ENCODE peak calls at places on chromosomes 1 and 21, in five cellular contexts. Z is A549, E is IMR-90, R is SK-N-SH, U is GM12878. X is an unnamed sample.

GRCh38 chr1:97192872-97193572 is 471.4 kb downstream of the PTBP2 start:
- DNase-seq in Z (peak), E (peak), R (no peak), U (no peak), X (no peak)

GRCh38 chr1:193685986-193686385 is 499.6 kb upstream of the B3GALT2 start:
- DNase-seq in Z (no peak), E (no peak), R (no peak), U (no peak), X (no peak)

GRCh38 chr1:22318279-22318983 is 133.2 kb upstream of the ZBTB40 start:
- DNase-seq in Z (no peak), E (no peak), R (peak), U (no peak), X (no peak)

GRCh38 chr1:50333595-50333974 is 89.7 kb downstream of the DMRTA2 start:
- DNase-seq in Z (peak), E (peak), R (peak), U (no peak), X (peak)

GRCh38 chr1:234978397-234979291 is 150.0 kb downstream of the TOMM20 start:
- DNase-seq in Z (peak), E (peak), R (peak), U (peak), X (peak)

GRCh38 chr1:93605812-93606512 is 75.7 kb downstream of the BCAR3 start:
- DNase-seq in Z (peak), E (peak), R (no peak), U (no peak), X (no peak)

GRCh38 chr1:178101266-178101630 is 7.3 kb downstream of the RASAL2 start:
- DNase-seq in Z (no peak), E (no peak), R (no peak), U (no peak), X (no peak)

GRCh38 chr1:45840704-45841103 is 37.3 kb downstream of the MAST2 start:
- DNase-seq in Z (no peak), E (no peak), R (no peak), U (no peak), X (peak)

GRCh38 chr1:75203415-75204277 is 69.5 kb downstream of the LHX8 start:
- DNase-seq in Z (peak), E (peak), R (peak), U (peak), X (peak)

GRCh38 chr1:201598396-201598795 is 59.5 kb downstream of the NAV1 start:
- DNase-seq in Z (no peak), E (no peak), R (no peak), U (no peak), X (no peak)

GRCh38 chr1:110207831-110208230 is 2.3 kb upstream of the KCNC4 start:
- DNase-seq in Z (peak), E (peak), R (peak), U (no peak), X (peak)

GRCh38 chr1:226736908-226737818 is 1.9 kb downstream of the ITPKB start:
- DNase-seq in Z (no peak), E (peak), R (peak), U (no peak), X (no peak)

GRCh38 chr21:26806734-26807372 is 38.4 kb downstream of the ADAMTS1 start:
- DNase-seq in Z (no peak), E (peak), R (no peak), U (no peak), X (no peak)

GRCh38 chr1:153677718-153678518 is 570 bp upstream of the NPR1 start:
- DNase-seq in Z (peak), E (peak), R (peak), U (no peak), X (peak)

GRCh38 chr1:153682730-153683129 is 4.2 kb downstream of the NPR1 start:
- DNase-seq in Z (no peak), E (no peak), R (no peak), U (no peak), X (no peak)

GRCh38 chr1:153678519-153679336 is at the start of gene NPR1:
- DNase-seq in Z (peak), E (no peak), R (peak), U (no peak), X (no peak)

GRCh38 chr1:153680120-153680403 is 1.6 kb downstream of the NPR1 start:
- DNase-seq in Z (no peak), E (no peak), R (no peak), U (no peak), X (no peak)

DNA sequence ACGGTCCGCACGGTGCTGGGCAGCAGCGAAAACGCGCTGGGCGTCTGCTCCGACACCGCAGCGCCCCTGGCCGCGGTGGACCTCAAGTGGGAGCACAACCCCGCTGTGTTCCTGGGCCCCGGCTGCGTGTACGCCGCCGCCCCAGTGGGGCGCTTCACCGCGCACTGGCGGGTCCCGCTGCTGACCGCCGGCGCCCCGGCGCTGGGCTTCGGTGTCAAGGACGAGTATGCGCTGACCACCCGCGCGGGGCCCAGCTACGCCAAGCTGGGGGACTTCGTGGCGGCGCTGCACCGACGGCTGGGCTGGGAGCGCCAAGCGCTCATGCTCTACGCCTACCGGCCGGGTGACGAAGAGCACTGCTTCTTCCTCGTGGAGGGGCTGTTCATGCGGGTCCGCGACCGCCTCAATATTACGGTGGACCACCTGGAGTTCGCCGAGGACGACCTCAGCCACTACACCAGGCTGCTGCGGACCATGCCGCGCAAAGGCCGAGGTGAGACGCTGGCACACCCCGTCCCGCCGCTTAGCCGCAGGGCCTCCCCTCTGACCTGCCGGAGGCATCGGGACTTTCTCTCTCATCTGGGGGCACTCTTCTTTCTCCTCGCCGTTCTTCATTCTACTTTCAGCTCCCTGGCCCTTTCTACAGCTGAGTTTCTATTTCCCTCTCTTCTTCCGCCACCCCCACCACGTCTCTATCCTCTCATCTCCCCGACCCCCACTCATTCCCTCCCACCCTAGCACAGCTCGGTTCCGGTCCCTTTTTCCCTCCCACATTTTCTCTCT is 1.0 kb downstream of the NPR1 start:
- DNase-seq in Z (peak), E (no peak), R (peak), U (no peak), X (no peak)
- TF ChIP-seq RCOR1 in Z (no peak), E (no peak), R (no peak), U (no peak), X (no peak)

GRCh38 chr1:8702848-8703810 is 114.3 kb downstream of the RERE start:
- DNase-seq in Z (peak), E (peak), R (peak), U (no peak), X (peak)
- TF ChIP-seq RCOR1 in Z (no peak), E (peak), R (peak), U (peak), X (no peak)

DNA sequence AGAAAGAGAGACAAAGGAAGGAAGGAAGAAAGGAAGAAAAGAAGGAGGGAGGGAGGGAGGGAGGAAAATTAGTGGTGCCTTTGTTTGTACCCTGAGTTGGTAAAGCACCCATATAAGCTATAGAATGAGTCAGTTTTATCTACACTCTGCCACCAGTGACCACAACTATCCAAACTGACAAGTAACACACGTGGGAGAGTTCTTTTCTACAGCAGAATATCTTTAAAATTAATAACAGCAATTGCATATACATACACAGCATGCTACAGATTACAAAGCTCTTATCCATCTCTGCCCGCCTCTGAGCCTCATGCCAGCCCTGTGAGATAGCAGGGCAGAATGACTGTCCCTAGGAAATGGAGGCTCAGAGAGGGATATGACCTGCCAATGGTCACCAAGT is 20.3 kb downstream of the CDCP2 start:
- DNase-seq in Z (no peak), E (peak), R (no peak), U (no peak), X (no peak)
- TF ChIP-seq RCOR1 in Z (no peak), E (no peak), R (no peak), U (no peak), X (no peak)

GRCh38 chr1:40305451-40305850 is 11.6 kb downstream of the COL9A2 start:
- DNase-seq in Z (no peak), E (no peak), R (no peak), U (no peak), X (peak)
- TF ChIP-seq RCOR1 in Z (no peak), E (no peak), R (no peak), U (no peak), X (no peak)

GRCh38 chr1:7429290-7429689 is 341.8 kb upstream of the VAMP3 start:
- DNase-seq in Z (no peak), E (no peak), R (no peak), U (no peak), X (no peak)

GRCh38 chr1:7430047-7430608 is 341.0 kb upstream of the VAMP3 start:
- DNase-seq in Z (no peak), E (no peak), R (no peak), U (no peak), X (no peak)

GRCh38 chr1:7427066-7427465 is 344.0 kb upstream of the VAMP3 start:
- DNase-seq in Z (no peak), E (peak), R (no peak), U (no peak), X (no peak)

GRCh38 chr1:7425771-7426170 is 345.3 kb upstream of the VAMP3 start:
- DNase-seq in Z (no peak), E (no peak), R (no peak), U (no peak), X (no peak)

DNA sequence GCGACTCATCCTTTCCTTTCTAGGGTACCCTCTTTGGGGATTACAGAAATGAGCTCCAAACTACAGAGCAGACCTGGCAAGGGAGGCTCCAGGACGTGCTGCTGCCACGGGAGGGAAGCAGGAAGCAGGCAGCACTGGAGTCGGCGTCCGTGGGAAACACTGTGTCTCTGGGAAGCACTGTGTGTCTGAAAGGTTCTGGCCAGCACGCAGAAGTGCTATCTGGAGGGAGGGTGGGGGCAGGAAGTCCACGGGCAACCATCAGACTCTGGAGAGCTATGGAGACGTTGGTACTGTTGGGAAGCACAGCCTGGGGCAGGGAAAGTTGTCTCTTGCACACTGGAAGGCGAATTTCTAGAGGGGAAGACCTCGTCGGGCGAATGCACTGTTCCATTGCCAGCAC is 343.2 kb upstream of the VAMP3 start:
- DNase-seq in Z (no peak), E (no peak), R (no peak), U (no peak), X (no peak)
- TF ChIP-seq RCOR1 in Z (no peak), E (no peak), R (no peak), U (no peak), X (no peak)

DNA sequence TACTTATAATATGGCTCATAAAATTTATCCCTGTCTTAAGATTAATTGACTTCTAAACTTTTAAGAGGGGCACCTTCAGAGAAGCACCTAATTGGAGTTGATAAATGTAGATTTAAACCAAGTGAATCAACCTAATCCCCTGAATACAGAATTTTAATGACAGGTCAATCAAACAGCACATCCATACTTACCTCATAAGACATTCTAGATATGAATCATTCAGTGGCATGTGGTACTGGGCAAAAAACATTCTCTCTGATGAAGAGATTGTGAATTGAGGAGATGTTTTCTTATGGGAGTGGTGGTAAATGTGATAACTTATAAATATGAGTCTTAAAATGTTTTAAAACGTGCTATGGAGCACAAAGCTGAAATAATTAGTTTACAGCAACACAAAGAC is 167.5 kb upstream of the PTGFR start:
- DNase-seq in Z (no peak), E (peak), R (no peak), U (no peak), X (no peak)
- TF ChIP-seq RCOR1 in Z (no peak), E (no peak), R (no peak), U (no peak), X (no peak)

X was measured in K562.